ENCODE peak calls at places on chromosomes 12 and 14, in four cellular contexts. Y is GM23338, G is heart left ventricle, Q is bronchial epithelial cell. S is an unnamed sample.
A peak's percentile ranks its signal among the peaks of the same experiment; 100 is the strongest.

GRCh38 chr12:29750131-29750927 is 33.4 kb downstream of the TMTC1 start:
- DNase-seq in G (no peak), Y (no peak), Q (no peak), S (no peak)

GRCh38 chr14:39841088-39841487 is 408.9 kb upstream of the FBXO33 start:
- DNase-seq in Q (peak; percentile 6), Y (no peak), G (no peak), S (no peak)

GRCh38 chr12:128258866-128259555 is 8.0 kb upstream of the TMEM132C start:
- DNase-seq in Y (no peak), Q (no peak), G (no peak), S (no peak)

GRCh38 chr14:76918176-76918750 is 92.1 kb downstream of the LRRC74A start:
- DNase-seq in Y (no peak), Q (no peak), G (peak; percentile 80), S (no peak)

GRCh38 chr12:38904932-38905479 is 385 bp downstream of the CPNE8 start:
- DNase-seq in Y (peak; percentile 86), G (peak; percentile 91), Q (peak; percentile 86), S (peak; percentile 85)

GRCh38 chr12:22670762-22671161 is 45.8 kb downstream of the ETNK1 start:
- DNase-seq in Q (peak; percentile 14), Y (no peak), G (no peak), S (no peak)

GRCh38 chr12:130972589-130972950 is 18.9 kb downstream of the ADGRD1 start:
- DNase-seq in G (no peak), Y (no peak), Q (no peak), S (no peak)

GRCh38 chr12:31887109-31887811 is 72.0 kb upstream of the RESF1 start:
- DNase-seq in G (no peak), Q (no peak), Y (no peak), S (no peak)

GRCh38 chr12:76246611-76247010 is 101.6 kb downstream of the BBS10 start:
- DNase-seq in G (no peak), Y (no peak), Q (no peak), S (no peak)

GRCh38 chr14:66311935-66312334 is 174.2 kb upstream of the CCDC196 start:
- DNase-seq in Y (no peak), G (no peak), Q (no peak), S (no peak)

GRCh38 chr14:81416233-81416927 is 16.3 kb upstream of the STON2 start:
- DNase-seq in G (no peak), Q (no peak), Y (no peak), S (no peak)

GRCh38 chr12:114655934-114656697 is 27.9 kb downstream of the TBX3 start:
- DNase-seq in Y (no peak), Q (no peak), G (no peak), S (peak; percentile 60)

GRCh38 chr14:52950898-52951729 is at the start of gene FERMT2:
- DNase-seq in G (peak; percentile 92), Q (peak; percentile 35), Y (peak; percentile 95), S (peak; percentile 96)

DNA sequence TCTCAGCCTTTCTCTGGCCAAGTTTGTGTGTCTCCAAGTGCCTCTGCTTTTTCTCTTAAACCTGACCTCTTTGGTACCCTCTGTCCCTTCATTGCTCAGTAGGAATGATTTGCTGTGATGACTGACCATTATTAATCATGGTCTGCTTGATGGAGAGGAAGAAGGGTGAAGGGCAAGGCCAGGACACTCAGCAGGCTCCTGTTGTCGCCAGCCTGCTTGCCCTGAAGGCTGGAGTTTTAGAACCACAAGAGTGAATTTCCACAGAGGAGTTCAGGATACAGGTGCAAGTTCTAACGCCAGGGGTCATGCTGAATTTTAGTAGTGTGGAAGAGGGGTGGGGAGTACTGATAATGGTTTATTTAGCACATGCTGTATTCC is 2.8 kb upstream of the ITGA5 start:
- DNase-seq in Q (no peak), G (no peak), Y (no peak), S (no peak)
- TF ChIP-seq CTCF in Q (no peak), G (no peak), Y (no peak), S (no peak)

DNA sequence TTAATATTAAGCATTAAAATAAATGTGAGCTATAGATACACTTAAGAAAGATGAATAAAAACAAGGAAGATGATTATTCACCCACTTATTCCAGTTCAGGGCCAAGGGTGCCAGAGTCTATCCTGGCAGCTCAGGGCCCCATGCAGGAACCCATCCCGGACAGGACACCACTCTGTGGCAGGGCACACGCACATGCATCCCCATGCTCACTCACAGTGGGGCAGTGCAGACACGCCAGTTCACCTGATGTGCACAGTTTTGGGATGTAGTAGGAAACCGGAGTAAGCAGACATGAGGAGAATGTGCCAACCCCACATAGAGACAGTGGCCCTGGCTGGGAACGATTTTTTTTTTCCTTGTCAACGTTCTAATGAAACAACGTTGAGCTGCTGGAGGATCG is 47.2 kb downstream of the DICER1 start:
- DNase-seq in G (no peak), Y (no peak), Q (no peak), S (no peak)
- H3K36me3 ChIP-seq in G (peaks cover 99% of the 10 kb centered on the region), Y (peaks cover 15% of the 10 kb centered on the region), Q (peaks cover 11% of the 10 kb centered on the region), S (peaks cover 2% of the 10 kb centered on the region)

GRCh38 chr12:89707992-89708792 is 446 bp downstream of the ATP2B1 start:
- DNase-seq in Q (no peak), G (peak; percentile 77), Y (peak; percentile 54), S (peak; percentile 48)
- TF ChIP-seq CTCF in Q (no peak), G (peak; percentile 45), Y (no peak), S (no peak)

GRCh38 chr12:7933255-7933726 is 2.7 kb downstream of the SLC2A3 start:
- DNase-seq in Q (peak; percentile 90), G (peak; percentile 68), Y (peak; percentile 97), S (peak; percentile 87)

GRCh38 chr12:7935464-7935772 is 569 bp downstream of the SLC2A3 start:
- DNase-seq in Q (no peak), G (no peak), Y (no peak), S (no peak)

GRCh38 chr12:7934153-7934552 is 1.8 kb downstream of the SLC2A3 start:
- DNase-seq in Q (no peak), Y (no peak), G (no peak), S (no peak)

GRCh38 chr12:7935773-7936581 is at the start of gene SLC2A3:
- DNase-seq in Y (peak; percentile 90), Q (peak; percentile 62), G (no peak), S (peak; percentile 94)

GRCh38 chr12:7934560-7935463 is 1.2 kb downstream of the SLC2A3 start:
- DNase-seq in Q (no peak), G (no peak), Y (no peak), S (no peak)
- H3K36me3 ChIP-seq in Q (peaks cover 1% of the 10 kb centered on the region), G (peaks cover 32% of the 10 kb centered on the region), Y (peaks cover 31% of the 10 kb centered on the region), S (peaks cover 7% of the 10 kb centered on the region)

GRCh38 chr14:58635041-58635440 is 2.7 kb upstream of the DACT1 start:
- DNase-seq in G (no peak), Y (peak; percentile 67), Q (no peak), S (no peak)
- TF ChIP-seq CTCF in G (no peak), Y (no peak), Q (no peak), S (no peak)

DNA sequence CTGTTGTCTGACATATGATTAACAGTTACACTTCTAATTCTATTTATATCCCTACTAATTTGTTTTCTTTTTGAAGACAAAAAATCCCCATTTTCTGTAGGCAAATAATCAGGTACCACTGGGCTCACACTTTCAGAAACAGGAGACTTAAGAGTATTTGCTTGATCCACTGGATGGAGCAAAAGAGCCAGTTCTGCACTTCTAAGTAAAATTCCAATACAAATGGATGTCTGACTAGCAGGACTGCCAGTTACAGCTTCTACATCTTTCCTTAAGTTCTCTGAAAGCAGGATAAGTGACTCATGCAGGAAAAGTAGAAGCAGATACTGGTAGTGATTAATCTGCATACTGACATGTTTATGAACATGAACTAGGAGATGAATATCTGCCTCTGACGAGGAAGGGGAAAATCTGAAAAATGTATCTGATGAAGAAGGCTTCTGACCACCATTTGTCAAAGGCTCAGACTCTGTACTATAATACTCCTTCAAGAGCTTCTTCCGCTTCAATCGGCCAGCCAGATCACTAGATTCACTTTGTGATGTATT is 73.8 kb upstream of the ANKS1B start:
- DNase-seq in G (no peak), Y (no peak), Q (peak; percentile 85), S (no peak)
- H3K36me3 ChIP-seq in G (peaks cover 77% of the 10 kb centered on the region), Y (peaks cover 6% of the 10 kb centered on the region), Q (peaks cover 1% of the 10 kb centered on the region), S (no peaks in the 10 kb centered on the region)

S was measured in Caco-2.